ENCODE peak calls at places on chromosomes 12 and 14, in nine cellular contexts. U is NCI-H2171; I is HL-60; V is mesendoderm; J is SW480; C is dorsolateral prefrontal cortex; N is activated CD4-positive, alpha-beta memory T cell treated with anti-CD3 and anti-CD28 coated beads, Interleukin-2, amount 10 ng/mL, durations not matched to agents 7 days and 5 days; G is NCI-H1436; W is stimulated activated CD4-positive, alpha-beta T cell treated with anti-CD3 and anti-CD28 coated beads, Interleukin-4, amount 100 ng/mL, for 1 hour. P is an unnamed sample.

GRCh38 chr12:29980304-29980703 is 196.6 kb upstream of the TMTC1 start:
- DNase-seq in U (no peak), I (no peak), V (no peak), J (no peak), C (no peak), N (no peak), G (no peak), W (no peak), P (no peak)

GRCh38 chr14:55605793-55606192 is 25.8 kb downstream of the KTN1 start:
- DNase-seq in U (no peak), I (no peak), V (peak), J (no peak), C (no peak), N (no peak), G (no peak), W (no peak), P (no peak)

GRCh38 chr14:60090864-60091519 is 731 bp upstream of the PCNX4 start:
- DNase-seq in U (peak), I (no peak), V (peak), J (peak), C (no peak), N (no peak), G (peak), W (peak), P (peak)

GRCh38 chr12:117836999-117837736 is 131.6 kb downstream of the KSR2 start:
- DNase-seq in U (peak), I (peak), V (peak), J (peak), C (peak), N (peak), G (peak), W (peak), P (peak)

GRCh38 chr12:52347546-52348510 is 19.5 kb downstream of the KRT85 start:
- DNase-seq in U (no peak), I (no peak), V (no peak), J (no peak), C (no peak), N (no peak), G (no peak), W (no peak), P (no peak)

GRCh38 chr12:2244013-2244861 is 191.4 kb downstream of the CACNA1C start:
- DNase-seq in U (no peak), I (no peak), V (peak), J (peak), C (peak), N (no peak), G (peak), W (no peak), P (peak)

GRCh38 chr14:21098134-21098891 is at the start of gene ZNF219:
- DNase-seq in U (peak), I (no peak), V (peak), J (peak), C (peak), N (no peak), G (peak), W (peak), P (peak)

GRCh38 chr12:102568151-102568815 is 87.9 kb upstream of the IGF1 start:
- DNase-seq in U (no peak), I (no peak), V (no peak), J (no peak), C (no peak), N (no peak), G (no peak), W (no peak), P (no peak)

GRCh38 chr14:36652542-36653201 is 9.0 kb upstream of the PAX9 start:
- DNase-seq in U (peak), I (no peak), V (no peak), J (peak), C (no peak), N (no peak), G (no peak), W (no peak), P (no peak)

GRCh38 chr14:21997300-21997699 is 323.7 kb upstream of the OR4E1 start:
- DNase-seq in U (peak), I (no peak), V (peak), J (peak), C (no peak), N (peak), G (no peak), W (no peak), P (peak)

GRCh38 chr12:52542157-52542556 is 10.8 kb downstream of the KRT71 start:
- DNase-seq in U (no peak), I (no peak), V (no peak), J (no peak), C (no peak), N (no peak), G (no peak), W (no peak), P (no peak)

GRCh38 chr12:104448475-104448874 is 8.3 kb upstream of the CHST11 start:
- DNase-seq in U (no peak), I (no peak), V (no peak), J (no peak), C (no peak), N (no peak), G (no peak), W (no peak), P (no peak)

GRCh38 chr14:51638071-51638944 is 13.4 kb upstream of the FRMD6 start:
- DNase-seq in U (no peak), I (no peak), V (peak), J (peak), C (no peak), N (no peak), G (no peak), W (no peak), P (peak)

GRCh38 chr14:65502676-65503124 is 90.2 kb downstream of the FUT8 start:
- DNase-seq in U (no peak), I (no peak), V (no peak), J (no peak), C (no peak), N (no peak), G (no peak), W (no peak), P (no peak)

GRCh38 chr12:123270380-123271181 is 1.1 kb downstream of the CDK2AP1 start:
- DNase-seq in U (no peak), I (no peak), V (no peak), J (no peak), C (peak), N (no peak), G (peak), W (no peak), P (peak)

GRCh38 chr12:52980096-52980694 is 26.1 kb upstream of the EIF4B start:
- DNase-seq in U (no peak), I (no peak), V (peak), J (no peak), C (no peak), N (no peak), G (no peak), W (no peak), P (no peak)

GRCh38 chr14:50311337-50311973 is 574 bp downstream of the L2HGDH start:
- DNase-seq in U (no peak), I (no peak), V (peak), J (peak), C (no peak), N (no peak), G (no peak), W (no peak), P (peak)

GRCh38 chr12:124778411-124778810 is 85.3 kb downstream of the SCARB1 start:
- DNase-seq in U (no peak), I (no peak), V (no peak), J (no peak), C (no peak), N (no peak), G (no peak), W (no peak), P (no peak)

GRCh38 chr14:33674716-33675115 is 276.2 kb downstream of the EGLN3 start:
- DNase-seq in U (no peak), I (no peak), V (no peak), J (no peak), C (no peak), N (no peak), G (no peak), W (no peak), P (no peak)

GRCh38 chr14:39203659-39204606 is 28.9 kb downstream of the PNN start:
- DNase-seq in U (no peak), I (no peak), V (peak), J (peak), C (no peak), N (no peak), G (no peak), W (no peak), P (no peak)

GRCh38 chr14:35332517-35333346 is 40.5 kb downstream of the PSMA6 start:
- DNase-seq in U (no peak), I (no peak), V (no peak), J (peak), C (no peak), N (peak), G (peak), W (peak), P (no peak)

GRCh38 chr14:93648440-93649168 is 139.7 kb downstream of the PRIMA1 start:
- DNase-seq in U (peak), I (peak), V (peak), J (peak), C (no peak), N (no peak), G (no peak), W (peak), P (peak)

GRCh38 chr14:52080171-52080800 is 11.4 kb upstream of the NID2 start:
- DNase-seq in U (no peak), I (no peak), V (no peak), J (no peak), C (no peak), N (no peak), G (no peak), W (no peak), P (no peak)

GRCh38 chr12:132386926-132387497 is 57.6 kb upstream of the GALNT9 start:
- DNase-seq in U (no peak), I (no peak), V (no peak), J (no peak), C (no peak), N (no peak), G (no peak), W (no peak), P (no peak)

GRCh38 chr12:123041811-123042655 is 61.6 kb downstream of the ARL6IP4 start:
- DNase-seq in U (no peak), I (no peak), V (no peak), J (no peak), C (no peak), N (no peak), G (no peak), W (no peak), P (no peak)

GRCh38 chr12:6078378-6079083 is 45.9 kb downstream of the VWF start:
- DNase-seq in U (no peak), I (no peak), V (peak), J (peak), C (no peak), N (no peak), G (no peak), W (no peak), P (no peak)

GRCh38 chr12:68953536-68953935 is 20.6 kb upstream of the CPM start:
- DNase-seq in U (no peak), I (no peak), V (no peak), J (no peak), C (no peak), N (no peak), G (no peak), W (no peak), P (no peak)

GRCh38 chr12:63151898-63152700 is 1.1 kb upstream of the AVPR1A start:
- DNase-seq in U (peak), I (no peak), V (peak), J (peak), C (no peak), N (no peak), G (no peak), W (no peak), P (peak)

GRCh38 chr14:99736600-99737371 is 52.7 kb downstream of the CYP46A1 start:
- DNase-seq in U (no peak), I (no peak), V (no peak), J (no peak), C (no peak), N (no peak), G (no peak), W (no peak), P (no peak)

GRCh38 chr12:88639361-88639760 is 59.1 kb upstream of the KITLG start:
- DNase-seq in U (no peak), I (no peak), V (no peak), J (no peak), C (no peak), N (no peak), G (no peak), W (no peak), P (no peak)

GRCh38 chr14:104933721-104934379 is 9.2 kb downstream of the PLD4 start:
- DNase-seq in U (peak), I (no peak), V (no peak), J (no peak), C (no peak), N (no peak), G (peak), W (no peak), P (no peak)

GRCh38 chr12:70366581-70367267 is 634 bp downstream of the KCNMB4 start:
- DNase-seq in U (peak), I (no peak), V (peak), J (peak), C (peak), N (peak), G (peak), W (peak), P (peak)

GRCh38 chr14:99078426-99078825 is 193.6 kb downstream of the BCL11B start:
- DNase-seq in U (no peak), I (no peak), V (no peak), J (no peak), C (no peak), N (no peak), G (no peak), W (no peak), P (no peak)

GRCh38 chr14:21346532-21347135 is 37.2 kb downstream of the SUPT16H start:
- DNase-seq in U (no peak), I (no peak), V (no peak), J (no peak), C (no peak), N (no peak), G (no peak), W (no peak), P (no peak)

GRCh38 chr14:64806202-64806861 is 73.4 kb downstream of the SPTB start:
- DNase-seq in U (no peak), I (no peak), V (no peak), J (no peak), C (no peak), N (no peak), G (no peak), W (no peak), P (no peak)

GRCh38 chr12:66620026-66620425 is 58.9 kb downstream of the GRIP1 start:
- DNase-seq in U (no peak), I (no peak), V (no peak), J (no peak), C (no peak), N (no peak), G (no peak), W (no peak), P (no peak)

GRCh38 chr12:2395352-2395977 is 342.7 kb downstream of the CACNA1C start:
- DNase-seq in U (peak), I (peak), V (peak), J (peak), C (no peak), N (peak), G (peak), W (peak), P (peak)

GRCh38 chr12:70660620-70661219 is 23.5 kb upstream of the PTPRB start:
- DNase-seq in U (no peak), I (no peak), V (no peak), J (peak), C (no peak), N (no peak), G (no peak), W (no peak), P (no peak)

GRCh38 chr12:64098709-64099354 is 123.3 kb downstream of the KICS2 start:
- DNase-seq in U (no peak), I (no peak), V (no peak), J (no peak), C (no peak), N (no peak), G (no peak), W (no peak), P (no peak)